ENCODE peak calls at places on chromosome 19, in seven cellular contexts. M, H, Q, L, F, A and V are unnamed samples.

GRCh38 chr19:310781-311496 is 19.7 kb upstream of the PLPP2 start:
- DNase-seq in M (no peak), H (no peak), Q (no peak), L (no peak), F (no peak), A (no peak), V (no peak)

GRCh38 chr19:50269653-50270052 is 59.5 kb downstream of the KCNC3 start:
- DNase-seq in M (no peak), H (no peak), Q (no peak), L (no peak), F (no peak), A (no peak), V (no peak)

GRCh38 chr19:35710784-35711723 is 6.7 kb downstream of the ZBTB32 start:
- DNase-seq in M (no peak), H (peak), Q (no peak), L (no peak), F (no peak), A (no peak), V (no peak)

GRCh38 chr19:47663911-47664771 is 49.1 kb upstream of the EHD2 start:
- DNase-seq in M (peak), H (no peak), Q (no peak), L (no peak), F (peak), A (no peak), V (no peak)

GRCh38 chr19:44757057-44757734 is 8.7 kb downstream of the BCL3 start:
- DNase-seq in M (peak), H (no peak), Q (peak), L (no peak), F (no peak), A (no peak), V (peak)

GRCh38 chr19:56983148-56983547 is 136.6 kb upstream of the USP29 start:
- DNase-seq in M (no peak), H (no peak), Q (no peak), L (no peak), F (no peak), A (no peak), V (no peak)

GRCh38 chr19:55621673-55622231 is 2.6 kb downstream of the ZNF784 start:
- DNase-seq in M (no peak), H (no peak), Q (no peak), L (no peak), F (no peak), A (no peak), V (no peak)

GRCh38 chr19:18401580-18402112 is 4.2 kb upstream of the LRRC25 start:
- DNase-seq in M (peak), H (no peak), Q (peak), L (peak), F (no peak), A (no peak), V (peak)

GRCh38 chr19:9917322-9917721 is 19.0 kb downstream of the OLFM2 start:
- DNase-seq in M (no peak), H (no peak), Q (peak), L (peak), F (no peak), A (no peak), V (peak)